ENCODE peak calls at places on chromosomes 16 and 17, in ten cellular contexts. One of them, this sample, is unnamed.

GRCh38 chr16:10827691-10828341 is 9.2 kb upstream of the TVP23A start:
- DNase-seq in NCI-H2171 treated with DMSO at 0.1 percent for 48 hours: no peak
- DNase-seq in EL: peak
- DNase-seq in HT-29: no peak
- DNase-seq in left ventricle myocardium inferior: peak
- DNase-seq in GDM1: no peak
- DNase-seq in fibroblast of the conjunctiva: peak
- DNase-seq in CD8-positive, alpha-beta T cell: no peak
- DNase-seq in glutamatergic neuron: no peak
- DNase-seq in RPMI7951: peak
- DNase-seq in this sample: no peak

GRCh38 chr16:70534949-70535348 is 11.3 kb downstream of the SF3B3 start:
- DNase-seq in GDM1: no peak
- DNase-seq in glutamatergic neuron: no peak
- DNase-seq in HT-29: no peak
- DNase-seq in fibroblast of the conjunctiva: no peak
- DNase-seq in NCI-H2171 treated with DMSO at 0.1 percent for 48 hours: no peak
- DNase-seq in EL: no peak
- DNase-seq in left ventricle myocardium inferior: no peak
- DNase-seq in CD8-positive, alpha-beta T cell: no peak
- DNase-seq in RPMI7951: no peak
- DNase-seq in this sample: no peak

GRCh38 chr16:48126801-48127644 is 28.8 kb downstream of the ABCC12 start:
- DNase-seq in GDM1: no peak
- DNase-seq in NCI-H2171 treated with DMSO at 0.1 percent for 48 hours: peak
- DNase-seq in EL: peak
- DNase-seq in RPMI7951: peak
- DNase-seq in glutamatergic neuron: no peak
- DNase-seq in HT-29: no peak
- DNase-seq in CD8-positive, alpha-beta T cell: no peak
- DNase-seq in fibroblast of the conjunctiva: peak
- DNase-seq in left ventricle myocardium inferior: no peak
- DNase-seq in this sample: no peak

GRCh38 chr17:82802141-82802540 is 37.7 kb downstream of the ZNF750 start:
- DNase-seq in RPMI7951: no peak
- DNase-seq in CD8-positive, alpha-beta T cell: no peak
- DNase-seq in HT-29: no peak
- DNase-seq in EL: peak
- DNase-seq in left ventricle myocardium inferior: no peak
- DNase-seq in glutamatergic neuron: no peak
- DNase-seq in NCI-H2171 treated with DMSO at 0.1 percent for 48 hours: no peak
- DNase-seq in fibroblast of the conjunctiva: peak
- DNase-seq in GDM1: no peak
- DNase-seq in this sample: no peak

GRCh38 chr16:86297391-86297790 is 212.9 kb upstream of the FOXF1 start:
- DNase-seq in NCI-H2171 treated with DMSO at 0.1 percent for 48 hours: no peak
- DNase-seq in GDM1: no peak
- DNase-seq in HT-29: no peak
- DNase-seq in RPMI7951: no peak
- DNase-seq in EL: peak
- DNase-seq in left ventricle myocardium inferior: no peak
- DNase-seq in fibroblast of the conjunctiva: no peak
- DNase-seq in CD8-positive, alpha-beta T cell: no peak
- DNase-seq in glutamatergic neuron: no peak
- DNase-seq in this sample: no peak

GRCh38 chr17:39175695-39176093 is 9.7 kb upstream of the ARL5C start:
- DNase-seq in NCI-H2171 treated with DMSO at 0.1 percent for 48 hours: no peak
- DNase-seq in CD8-positive, alpha-beta T cell: no peak
- DNase-seq in left ventricle myocardium inferior: no peak
- DNase-seq in glutamatergic neuron: no peak
- DNase-seq in HT-29: no peak
- DNase-seq in RPMI7951: peak
- DNase-seq in fibroblast of the conjunctiva: no peak
- DNase-seq in GDM1: no peak
- DNase-seq in EL: no peak
- DNase-seq in this sample: no peak

GRCh38 chr17:65268832-65269231 is 131.7 kb downstream of the RGS9 start:
- DNase-seq in left ventricle myocardium inferior: no peak
- DNase-seq in HT-29: no peak
- DNase-seq in EL: peak
- DNase-seq in RPMI7951: no peak
- DNase-seq in CD8-positive, alpha-beta T cell: no peak
- DNase-seq in NCI-H2171 treated with DMSO at 0.1 percent for 48 hours: no peak
- DNase-seq in glutamatergic neuron: no peak
- DNase-seq in fibroblast of the conjunctiva: no peak
- DNase-seq in GDM1: no peak
- DNase-seq in this sample: no peak

GRCh38 chr17:57963149-57963511 is 7.9 kb upstream of the CUEDC1 start:
- DNase-seq in RPMI7951: no peak
- DNase-seq in left ventricle myocardium inferior: no peak
- DNase-seq in fibroblast of the conjunctiva: no peak
- DNase-seq in glutamatergic neuron: no peak
- DNase-seq in HT-29: no peak
- DNase-seq in NCI-H2171 treated with DMSO at 0.1 percent for 48 hours: peak
- DNase-seq in GDM1: no peak
- DNase-seq in CD8-positive, alpha-beta T cell: no peak
- DNase-seq in EL: no peak
- DNase-seq in this sample: no peak

GRCh38 chr17:9987779-9988585 is 82.9 kb upstream of the RCVRN start:
- DNase-seq in fibroblast of the conjunctiva: peak
- DNase-seq in left ventricle myocardium inferior: peak
- DNase-seq in GDM1: no peak
- DNase-seq in NCI-H2171 treated with DMSO at 0.1 percent for 48 hours: peak
- DNase-seq in HT-29: peak
- DNase-seq in CD8-positive, alpha-beta T cell: no peak
- DNase-seq in EL: peak
- DNase-seq in glutamatergic neuron: peak
- DNase-seq in RPMI7951: peak
- DNase-seq in this sample: peak

GRCh38 chr16:7185689-7186088 is 147.0 kb upstream of the RBFOX1 start:
- DNase-seq in GDM1: no peak
- DNase-seq in glutamatergic neuron: no peak
- DNase-seq in NCI-H2171 treated with DMSO at 0.1 percent for 48 hours: no peak
- DNase-seq in CD8-positive, alpha-beta T cell: no peak
- DNase-seq in HT-29: no peak
- DNase-seq in left ventricle myocardium inferior: no peak
- DNase-seq in RPMI7951: peak
- DNase-seq in EL: no peak
- DNase-seq in fibroblast of the conjunctiva: no peak
- DNase-seq in this sample: no peak

GRCh38 chr17:13638855-13639458 is 37.2 kb upstream of the HS3ST3A1 start:
- DNase-seq in GDM1: no peak
- DNase-seq in NCI-H2171 treated with DMSO at 0.1 percent for 48 hours: no peak
- DNase-seq in glutamatergic neuron: no peak
- DNase-seq in EL: peak
- DNase-seq in HT-29: no peak
- DNase-seq in left ventricle myocardium inferior: no peak
- DNase-seq in RPMI7951: peak
- DNase-seq in CD8-positive, alpha-beta T cell: no peak
- DNase-seq in fibroblast of the conjunctiva: no peak
- DNase-seq in this sample: no peak

GRCh38 chr16:740459-740763 is 386 bp downstream of the CIAO3 start:
- DNase-seq in HT-29: no peak
- DNase-seq in GDM1: no peak
- DNase-seq in glutamatergic neuron: no peak
- DNase-seq in fibroblast of the conjunctiva: no peak
- DNase-seq in left ventricle myocardium inferior: no peak
- DNase-seq in RPMI7951: no peak
- DNase-seq in CD8-positive, alpha-beta T cell: no peak
- DNase-seq in NCI-H2171 treated with DMSO at 0.1 percent for 48 hours: no peak
- DNase-seq in EL: no peak
- DNase-seq in this sample: no peak

GRCh38 chr17:34390649-34391048 is 27.6 kb upstream of the CCL1 start:
- DNase-seq in glutamatergic neuron: no peak
- DNase-seq in HT-29: no peak
- DNase-seq in RPMI7951: no peak
- DNase-seq in CD8-positive, alpha-beta T cell: no peak
- DNase-seq in EL: no peak
- DNase-seq in GDM1: no peak
- DNase-seq in NCI-H2171 treated with DMSO at 0.1 percent for 48 hours: no peak
- DNase-seq in left ventricle myocardium inferior: no peak
- DNase-seq in fibroblast of the conjunctiva: no peak
- DNase-seq in this sample: no peak

GRCh38 chr17:869067-869466 is 86.9 kb downstream of the MRM3 start:
- DNase-seq in fibroblast of the conjunctiva: peak
- DNase-seq in RPMI7951: no peak
- DNase-seq in EL: peak
- DNase-seq in glutamatergic neuron: no peak
- DNase-seq in GDM1: no peak
- DNase-seq in HT-29: no peak
- DNase-seq in NCI-H2171 treated with DMSO at 0.1 percent for 48 hours: no peak
- DNase-seq in left ventricle myocardium inferior: peak
- DNase-seq in CD8-positive, alpha-beta T cell: no peak
- DNase-seq in this sample: no peak

GRCh38 chr16:22890976-22891375 is 77.0 kb downstream of the HS3ST2 start:
- DNase-seq in CD8-positive, alpha-beta T cell: no peak
- DNase-seq in HT-29: no peak
- DNase-seq in RPMI7951: no peak
- DNase-seq in fibroblast of the conjunctiva: no peak
- DNase-seq in left ventricle myocardium inferior: no peak
- DNase-seq in NCI-H2171 treated with DMSO at 0.1 percent for 48 hours: peak
- DNase-seq in GDM1: no peak
- DNase-seq in glutamatergic neuron: no peak
- DNase-seq in EL: no peak
- DNase-seq in this sample: no peak

GRCh38 chr16:35146723-35147458 is 1687.5 kb downstream of the TP53TG3F start:
- DNase-seq in EL: no peak
- DNase-seq in fibroblast of the conjunctiva: no peak
- DNase-seq in HT-29: no peak
- DNase-seq in GDM1: no peak
- DNase-seq in NCI-H2171 treated with DMSO at 0.1 percent for 48 hours: no peak
- DNase-seq in left ventricle myocardium inferior: no peak
- DNase-seq in RPMI7951: no peak
- DNase-seq in glutamatergic neuron: no peak
- DNase-seq in CD8-positive, alpha-beta T cell: no peak
- DNase-seq in this sample: no peak

GRCh38 chr16:87286839-87287626 is 30.2 kb downstream of the C16orf95 start:
- DNase-seq in RPMI7951: no peak
- DNase-seq in fibroblast of the conjunctiva: no peak
- DNase-seq in glutamatergic neuron: no peak
- DNase-seq in CD8-positive, alpha-beta T cell: no peak
- DNase-seq in GDM1: no peak
- DNase-seq in HT-29: no peak
- DNase-seq in left ventricle myocardium inferior: no peak
- DNase-seq in EL: no peak
- DNase-seq in NCI-H2171 treated with DMSO at 0.1 percent for 48 hours: no peak
- DNase-seq in this sample: no peak

This sample was measured in CD8-positive, alpha-beta memory T cell.